ENCODE peak calls at places on chromosomes 1 and 21, in four cellular contexts. O, G, B and K are unnamed samples. For H3K4me1, the result is how much of the 10 kb centered on the place peaks cover.

GRCh38 chr1:16130827-16131226 is 25.0 kb downstream of the EPHA2 start:
- ATAC-seq in O (no peak), G (no peak), B (no peak), K (no peak)

GRCh38 chr1:206706806-206707205 is 22.1 kb downstream of the MAPKAPK2 start:
- ATAC-seq in O (no peak), G (no peak), B (no peak), K (no peak)

GRCh38 chr1:51506537-51506936 is 12.5 kb downstream of the EPS15 start:
- ATAC-seq in O (no peak), G (peak), B (no peak), K (peak)

GRCh38 chr1:8247821-8248436 is 70.0 kb upstream of the SLC45A1 start:
- ATAC-seq in O (no peak), G (no peak), B (no peak), K (no peak)

GRCh38 chr21:42336065-42336464 is 14.7 kb downstream of the TFF2 start:
- ATAC-seq in O (no peak), G (peak), B (no peak), K (no peak)

GRCh38 chr1:150981805-150982712 is at the start of gene ANXA9:
- ATAC-seq in O (no peak), G (peak), B (no peak), K (peak)

GRCh38 chr1:173414136-173414535 is 63.0 kb upstream of the PRDX6 start:
- ATAC-seq in O (no peak), G (no peak), B (no peak), K (no peak)

GRCh38 chr1:159933347-159933746 is 8.0 kb upstream of the TAGLN2 start:
- ATAC-seq in O (no peak), G (no peak), B (no peak), K (no peak)

GRCh38 chr1:60874703-60875102 is 207.7 kb upstream of the NFIA start:
- ATAC-seq in O (no peak), G (no peak), B (peak), K (no peak)

GRCh38 chr1:54016343-54017282 is 1.4 kb downstream of the LDLRAD1 start:
- ATAC-seq in O (peak), G (peak), B (no peak), K (no peak)

GRCh38 chr21:42496839-42497202 is 797 bp upstream of the RSPH1 start:
- ATAC-seq in O (no peak), G (peak), B (peak), K (peak)

GRCh38 chr1:17340358-17340757 is 31.6 kb upstream of the PADI6 start:
- ATAC-seq in O (no peak), G (no peak), B (no peak), K (no peak)

GRCh38 chr1:206751891-206752290 is 18.7 kb upstream of the IL19 start:
- ATAC-seq in O (no peak), G (no peak), B (no peak), K (no peak)

GRCh38 chr1:24503003-24503751 is 541 bp downstream of the RCAN3 start:
- ATAC-seq in O (no peak), G (no peak), B (no peak), K (no peak)

GRCh38 chr1:152886758-152887409 is 8.8 kb downstream of the SMCP start:
- ATAC-seq in O (no peak), G (no peak), B (no peak), K (no peak)

GRCh38 chr1:28127617-28128257 is 39.3 kb upstream of the EYA3 start:
- ATAC-seq in O (no peak), G (peak), B (no peak), K (no peak)

GRCh38 chr1:101259744-101260148 is 22.9 kb downstream of the S1PR1 start:
- ATAC-seq in O (peak), G (peak), B (no peak), K (peak)

GRCh38 chr1:213444224-213444623 is 393.2 kb downstream of the RPS6KC1 start:
- ATAC-seq in O (no peak), G (no peak), B (no peak), K (no peak)

GRCh38 chr1:46065405-46065804 is 67.0 kb downstream of the PIK3R3 start:
- ATAC-seq in O (no peak), G (peak), B (no peak), K (no peak)

GRCh38 chr1:154212083-154212482 is 6.0 kb upstream of the CFAP141 start:
- ATAC-seq in O (no peak), G (no peak), B (no peak), K (no peak)

GRCh38 chr1:15849775-15850449 is 2.4 kb downstream of the SPEN start:
- ATAC-seq in O (no peak), G (peak), B (no peak), K (no peak)

GRCh38 chr1:215932558-215932957 is 365.5 kb downstream of the KCTD3 start:
- ATAC-seq in O (no peak), G (no peak), B (no peak), K (no peak)

GRCh38 chr21:38780879-38781278 is 24.9 kb upstream of the ETS2 start:
- ATAC-seq in O (no peak), G (no peak), B (no peak), K (no peak)

GRCh38 chr1:24299901-24300300 is 19.3 kb upstream of the GRHL3 start:
- ATAC-seq in O (no peak), G (no peak), B (no peak), K (no peak)

GRCh38 chr1:234584431-234584805 is 25.6 kb downstream of the IRF2BP2 start:
- ATAC-seq in O (no peak), G (no peak), B (no peak), K (no peak)

GRCh38 chr1:95254959-95255358 is 20.9 kb downstream of the RWDD3 start:
- ATAC-seq in O (no peak), G (no peak), B (no peak), K (no peak)

GRCh38 chr1:22737374-22738068 is 26.9 kb downstream of the EPHB2 start:
- ATAC-seq in O (no peak), G (no peak), B (no peak), K (no peak)

GRCh38 chr1:215113776-215114153 is 31.2 kb downstream of the KCNK2 start:
- ATAC-seq in O (no peak), G (no peak), B (no peak), K (no peak)

GRCh38 chr21:46171585-46171984 is 12.7 kb downstream of the SPATC1L start:
- ATAC-seq in O (no peak), G (no peak), B (no peak), K (peak)

GRCh38 chr1:16324456-16324890 is 27.8 kb downstream of the FBXO42 start:
- ATAC-seq in O (peak), G (peak), B (peak), K (peak)

GRCh38 chr21:43727571-43728466 is 8.9 kb downstream of the PDXK start:
- ATAC-seq in O (peak), G (peak), B (peak), K (peak)
- TF ChIP-seq CTCF in O (no peak), G (no peak), B (no peak), K (no peak)

DNA sequence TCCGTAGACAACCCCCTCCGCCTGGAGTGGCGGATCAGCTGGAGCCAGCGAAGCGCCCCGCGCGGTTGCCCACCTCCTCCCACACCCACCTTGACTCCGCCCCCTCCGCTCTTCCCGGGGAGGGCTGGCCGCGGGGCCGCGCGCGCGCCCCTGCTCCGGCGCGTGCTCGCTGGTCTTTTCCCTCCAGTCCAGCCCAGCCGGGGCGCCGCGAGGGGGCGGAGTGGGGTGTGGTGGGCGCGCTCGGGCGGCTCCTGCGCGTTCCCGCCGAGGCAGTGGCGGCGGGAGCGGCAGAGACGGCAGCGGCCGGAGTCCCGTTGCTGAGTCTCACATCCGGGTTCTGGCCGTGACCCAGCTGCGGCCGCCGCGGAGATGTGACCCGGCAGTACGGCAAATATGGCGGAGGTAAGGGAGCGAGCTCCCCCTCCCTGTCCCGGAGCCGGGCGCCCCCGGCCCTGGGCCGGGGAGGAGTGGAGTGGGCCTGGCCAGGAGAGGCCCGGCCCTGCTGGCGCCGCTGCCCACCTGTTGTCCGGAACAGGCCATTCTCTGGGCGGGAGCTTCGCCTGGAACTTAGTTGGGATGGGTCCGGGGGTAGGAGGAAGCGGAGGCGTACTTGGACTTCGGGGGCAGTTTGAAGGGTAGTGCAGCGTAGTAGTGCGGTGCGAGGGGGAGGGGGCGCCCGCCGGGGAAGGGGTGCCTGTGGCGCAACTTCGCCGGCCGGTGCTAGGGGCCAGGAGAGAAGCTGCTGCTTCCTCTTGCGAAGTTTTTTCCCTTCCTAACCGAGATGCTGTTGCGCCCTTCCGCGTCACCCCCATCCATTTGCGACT is 5.4 kb downstream of the MIER1 start:
- ATAC-seq in O (peak), G (peak), B (peak), K (peak)
- H3K27ac ChIP-seq in O (peak), G (peak), B (peak), K (peak)

GRCh38 chr1:43205671-43206070 is 33.5 kb downstream of the CFAP57 start:
- ATAC-seq in O (no peak), G (no peak), B (no peak), K (no peak)
- H3K4me1 ChIP-seq in O (under half), G (under half), B (under half), K (under half)

GRCh38 chr21:15045017-15045416 is 19.8 kb downstream of the NRIP1 start:
- ATAC-seq in O (no peak), G (no peak), B (no peak), K (no peak)
- TF ChIP-seq CTCF in O (no peak), G (no peak), B (no peak), K (no peak)

DNA sequence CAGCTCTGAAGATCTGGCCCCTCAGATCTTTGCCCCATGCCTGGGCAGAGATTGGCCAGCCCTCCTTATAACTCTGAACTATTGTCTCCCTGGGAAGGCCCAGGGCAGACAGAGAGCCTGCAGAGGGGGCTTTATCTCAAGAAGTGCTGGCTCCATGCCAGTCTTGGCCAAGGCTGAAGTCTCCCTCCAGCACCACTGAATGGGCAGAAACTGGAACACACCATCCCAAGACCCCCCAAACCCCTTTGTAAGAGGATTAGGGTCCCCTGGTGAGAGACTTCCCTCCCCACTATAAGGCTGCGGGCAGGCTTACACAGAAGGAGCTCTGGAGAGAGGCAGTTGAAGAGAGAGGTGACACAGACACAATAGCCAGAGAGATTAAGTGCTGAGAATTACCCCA is 97.1 kb downstream of the NAV1 start:
- ATAC-seq in O (no peak), G (no peak), B (no peak), K (no peak)
- H3K27ac ChIP-seq in O (peak), G (no peak), B (no peak), K (no peak)

GRCh38 chr1:3735027-3735682 is 17.1 kb upstream of the CCDC27 start:
- ATAC-seq in O (no peak), G (no peak), B (no peak), K (no peak)

GRCh38 chr1:3734602-3735001 is 17.6 kb upstream of the CCDC27 start:
- ATAC-seq in O (no peak), G (no peak), B (no peak), K (no peak)

GRCh38 chr1:3732747-3733602 is 19.3 kb upstream of the CCDC27 start:
- ATAC-seq in O (no peak), G (no peak), B (no peak), K (no peak)

GRCh38 chr1:3731951-3732746 is 20.1 kb upstream of the CCDC27 start:
- ATAC-seq in O (no peak), G (no peak), B (peak), K (peak)

DNA sequence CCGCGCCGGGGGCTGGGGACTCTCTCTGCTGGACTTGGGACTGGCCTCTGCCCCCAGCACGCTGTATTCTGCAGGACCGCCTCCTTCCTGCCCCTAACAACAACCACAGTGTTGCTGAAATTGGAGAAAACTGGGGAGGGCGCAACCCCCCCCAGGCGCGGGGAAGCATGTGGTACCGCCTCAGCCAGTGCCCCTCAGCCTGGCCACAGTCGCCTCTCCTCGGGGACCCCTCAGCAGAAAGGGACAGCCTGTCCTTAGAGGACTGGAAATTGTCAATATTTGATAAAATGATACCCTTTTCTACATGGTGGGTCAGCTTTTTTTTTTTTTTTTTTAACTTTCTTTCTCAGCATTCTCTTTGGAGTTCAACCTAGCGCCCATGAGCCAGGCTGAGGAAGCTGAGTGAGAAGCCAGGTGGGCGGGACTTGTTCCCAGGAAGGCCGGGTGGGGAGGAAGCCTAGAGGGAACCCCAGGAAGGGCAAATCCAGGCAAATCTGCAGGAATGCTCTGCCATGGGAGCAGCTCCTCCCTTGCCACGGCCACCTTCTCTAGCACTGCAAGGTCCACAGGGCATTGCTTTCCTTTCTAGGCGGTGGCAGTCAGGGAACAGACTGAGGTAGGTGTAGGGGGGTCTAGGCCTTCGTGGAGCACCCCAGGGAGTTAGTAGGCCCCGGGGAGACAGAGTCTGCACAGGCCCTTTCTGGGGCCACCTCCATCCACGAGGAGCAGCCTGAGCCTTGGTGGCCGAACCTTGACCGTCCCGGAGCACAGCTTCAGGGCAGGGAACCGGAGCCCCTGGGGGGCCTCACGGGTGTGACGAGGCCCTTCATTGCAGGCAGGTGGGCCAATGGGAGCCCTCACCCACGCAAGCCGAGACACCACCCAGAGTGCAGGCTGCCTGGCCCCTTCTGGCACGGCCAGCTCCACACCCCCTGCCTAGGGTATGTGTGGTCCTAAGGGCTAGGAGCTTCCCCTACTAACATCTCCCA is 18.4 kb upstream of the CCDC27 start:
- ATAC-seq in O (no peak), G (no peak), B (no peak), K (no peak)
- H3K4me1 ChIP-seq in O (under half), G (under half), B (under half), K (under half)

GRCh38 chr21:23402929-23403520 is 2204.3 kb downstream of the MRPL39 start:
- ATAC-seq in O (no peak), G (no peak), B (no peak), K (no peak)

GRCh38 chr21:23398726-23399125 is 2208.6 kb downstream of the MRPL39 start:
- ATAC-seq in O (no peak), G (no peak), B (no peak), K (no peak)

DNA sequence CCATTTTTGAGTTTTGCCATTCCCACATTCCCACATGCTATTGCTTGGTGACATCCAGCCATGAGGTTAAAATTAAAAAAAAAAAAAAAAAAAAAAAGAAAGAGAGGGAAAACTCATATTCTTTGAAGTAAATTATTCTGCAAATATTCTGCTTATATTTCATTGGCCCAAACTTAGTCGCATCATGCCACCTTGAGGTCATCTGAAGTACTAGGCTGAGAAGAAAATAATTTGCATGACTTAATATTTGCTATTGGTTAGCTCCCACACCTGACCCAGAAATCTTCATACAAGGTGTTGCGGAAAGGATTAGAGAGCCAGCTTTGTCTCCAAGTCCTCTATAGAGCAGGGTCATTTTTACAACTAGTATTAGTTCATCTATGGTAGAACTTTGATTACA is 2206.0 kb downstream of the MRPL39 start:
- ATAC-seq in O (no peak), G (no peak), B (no peak), K (no peak)
- TF ChIP-seq CTCF in O (no peak), G (no peak), B (no peak), K (no peak)

GRCh38 chr1:5889462-5889861 is 102.8 kb downstream of the NPHP4 start:
- ATAC-seq in O (no peak), G (no peak), B (no peak), K (no peak)
- H3K27ac ChIP-seq in O (no peak), G (no peak), B (no peak), K (no peak)